ENCODE peak calls at places on chromosomes 6 and 20, in ten cellular contexts. G, H, Q, O, L, J, W, X, I and Z are unnamed samples.

GRCh38 chr6:56343295-56343694 is 95.9 kb upstream of the COL21A1 start:
- DNase-seq in W (no peak), I (peak; percentile 66), O (no peak), H (no peak), L (no peak), X (no peak), Q (no peak), G (no peak), J (no peak), Z (no peak)

GRCh38 chr6:69802995-69803394 is 6.2 kb upstream of the LMBRD1 start:
- DNase-seq in Q (no peak), I (no peak), W (no peak), G (no peak), L (no peak), O (no peak), X (no peak), H (no peak), J (no peak), Z (no peak)

GRCh38 chr20:49207071-49207470 is 12.1 kb upstream of the DDX27 start:
- DNase-seq in X (no peak), H (no peak), O (no peak), J (peak; percentile 32), W (no peak), I (no peak), G (no peak), L (no peak), Q (no peak), Z (no peak)

GRCh38 chr6:152863618-152864326 is 113.2 kb downstream of the VIP start:
- DNase-seq in J (peak; percentile 77), G (peak; percentile 43), O (peak; percentile 56), L (peak; percentile 91), W (peak; percentile 69), Q (peak; percentile 43), X (peak; percentile 22), H (peak; percentile 74), I (peak; percentile 84), Z (peak; percentile 65)

GRCh38 chr6:31765910-31766794 is 3.7 kb downstream of the SAPCD1 start:
- DNase-seq in O (no peak), H (no peak), G (no peak), I (peak; percentile 45), Q (no peak), W (no peak), L (no peak), J (no peak), X (no peak), Z (no peak)

GRCh38 chr6:30112402-30113376 is at the start of gene TRIM31:
- DNase-seq in X (no peak), J (peak; percentile 73), I (no peak), O (no peak), H (no peak), Q (no peak), G (no peak), W (no peak), L (no peak), Z (no peak)

GRCh38 chr6:139611327-139611958 is 237.0 kb upstream of the CITED2 start:
- DNase-seq in H (no peak), W (no peak), O (no peak), Q (no peak), X (no peak), G (no peak), L (no peak), I (no peak), J (no peak), Z (no peak)

GRCh38 chr6:144248470-144249301 is 36.4 kb upstream of the UTRN start:
- DNase-seq in H (peak; percentile 78), O (no peak), I (peak; percentile 75), J (peak; percentile 37), G (no peak), W (no peak), X (no peak), Q (no peak), L (no peak), Z (no peak)

GRCh38 chr6:2245103-2245953 is at the start of gene GMDS:
- DNase-seq in X (peak; percentile 89), O (peak; percentile 78), L (peak; percentile 85), H (peak; percentile 87), J (peak; percentile 93), I (peak; percentile 97), W (peak; percentile 86), G (no peak), Q (peak; percentile 88), Z (peak; percentile 70)

GRCh38 chr6:51678274-51678673 is 409.1 kb downstream of the PKHD1 start:
- DNase-seq in H (no peak), O (no peak), J (no peak), X (no peak), I (no peak), Q (no peak), G (no peak), L (no peak), W (no peak), Z (no peak)

GRCh38 chr6:51684603-51685002 is 402.8 kb downstream of the PKHD1 start:
- DNase-seq in X (no peak), O (no peak), J (no peak), Q (no peak), W (no peak), I (no peak), H (no peak), L (no peak), G (no peak), Z (no peak)

GRCh38 chr6:51678905-51679620 is 408.4 kb downstream of the PKHD1 start:
- DNase-seq in H (no peak), J (peak; percentile 66), G (no peak), Q (no peak), L (peak; percentile 72), I (no peak), W (no peak), X (peak; percentile 7), O (no peak), Z (no peak)

DNA sequence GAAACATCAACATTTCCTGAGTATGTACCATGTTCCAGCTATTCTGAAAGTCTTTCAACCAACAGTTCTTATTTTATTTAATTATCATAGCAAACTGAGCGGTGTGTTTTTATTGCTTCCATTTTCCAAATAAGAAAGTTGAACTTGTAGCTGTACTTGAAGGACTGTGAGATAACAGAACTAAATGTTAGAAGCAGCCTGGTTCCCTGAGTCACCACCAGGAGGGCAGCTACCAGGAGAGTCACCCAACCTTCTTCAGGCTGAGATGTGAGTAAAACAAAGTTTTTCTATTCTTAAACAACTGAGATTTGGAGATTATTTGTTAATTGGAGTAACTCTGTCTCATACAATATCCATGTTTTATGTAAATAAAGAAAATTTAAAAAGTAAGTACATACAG is 403.4 kb downstream of the PKHD1 start:
- DNase-seq in L (no peak), X (no peak), I (no peak), H (no peak), Q (no peak), G (no peak), W (no peak), J (no peak), O (no peak), Z (no peak)
- TF ChIP-seq CTCF in L (no peak), X (no peak), I (no peak), H (no peak), Q (no peak), G (no peak), W (no peak), J (peak; percentile 5), O (no peak), Z (no peak)

GRCh38 chr20:8082025-8082424 is 50.0 kb upstream of the PLCB1 start:
- DNase-seq in W (no peak), J (no peak), O (no peak), I (peak; percentile 58), G (no peak), X (peak; percentile 21), Q (no peak), H (no peak), L (peak; percentile 28), Z (no peak)
- TF ChIP-seq CTCF in W (no peak), J (peak; percentile 21), O (no peak), I (peak; percentile 37), G (peak; percentile 15), X (peak; percentile 43), Q (no peak), H (peak; percentile 53), L (peak; percentile 19), Z (peak; percentile 55)

DNA sequence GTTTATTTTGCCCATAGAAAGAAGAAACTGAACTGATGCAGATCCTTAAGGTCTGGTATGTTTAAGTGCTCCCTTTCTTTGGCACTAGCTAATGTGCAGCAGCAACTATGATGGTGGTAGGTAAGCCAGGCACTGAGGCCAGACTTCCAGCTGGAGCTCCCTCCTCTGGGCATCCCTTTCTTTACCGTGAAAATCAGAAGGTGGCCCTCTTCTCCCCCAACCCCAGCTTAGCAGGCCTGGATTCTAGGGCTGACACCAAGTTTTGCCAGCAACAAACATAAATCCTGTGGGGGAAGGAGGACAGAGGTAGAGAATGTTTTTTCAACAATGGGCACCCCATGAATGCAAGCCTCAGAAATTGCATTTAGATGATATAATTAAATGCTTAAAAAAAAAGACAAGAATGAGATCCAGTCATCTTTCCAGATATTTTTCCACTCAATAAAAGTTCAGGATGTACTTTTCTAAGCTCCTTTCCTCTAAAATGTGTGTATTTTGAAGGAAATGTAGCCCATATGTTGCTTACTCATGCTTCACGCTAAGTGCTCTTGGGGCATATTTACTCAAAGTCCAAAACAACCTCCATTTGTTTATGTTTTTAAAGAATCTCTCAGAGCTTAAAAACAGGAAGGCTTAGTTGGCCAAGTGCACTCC is 123.9 kb upstream of the NXT1 start:
- DNase-seq in I (peak; percentile 60), W (no peak), J (no peak), X (no peak), O (no peak), G (no peak), Q (no peak), H (no peak), L (peak; percentile 32), Z (no peak)
- TF ChIP-seq CTCF in I (no peak), W (no peak), J (no peak), X (no peak), O (no peak), G (no peak), Q (no peak), H (no peak), L (no peak), Z (no peak)

DNA sequence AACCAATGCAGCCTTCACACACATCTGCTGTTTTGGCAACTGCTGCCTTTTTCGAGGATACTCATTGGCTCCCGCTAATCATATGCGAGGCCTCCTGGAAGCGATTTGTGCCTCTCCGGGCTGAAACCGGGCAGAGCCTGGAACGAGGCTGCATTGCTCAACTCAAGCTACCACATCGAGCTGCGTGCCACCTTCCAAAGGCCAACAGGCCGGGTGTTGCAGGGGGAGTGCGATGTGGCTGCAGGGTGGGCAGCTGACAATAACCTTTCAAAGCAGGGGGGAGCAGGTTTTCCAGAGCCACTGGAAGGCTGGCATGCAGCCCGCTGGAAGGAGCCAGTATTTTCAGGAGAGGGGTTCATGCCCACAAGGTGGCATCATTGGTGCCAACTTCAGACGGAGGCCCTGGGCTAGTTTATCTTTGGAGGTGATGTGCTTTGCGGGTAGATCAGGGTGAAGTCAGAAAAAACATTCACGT is 122.6 kb upstream of the IFNGR1 start:
- DNase-seq in O (peak; percentile 51), W (no peak), X (peak; percentile 26), G (no peak), Q (peak; percentile 83), L (peak; percentile 53), H (no peak), J (peak; percentile 37), I (peak; percentile 84), Z (no peak)
- TF ChIP-seq CTCF in O (peak; percentile 44), W (peak; percentile 25), X (no peak), G (peak; percentile 49), Q (peak; percentile 56), L (no peak), H (peak; percentile 15), J (peak; percentile 33), I (no peak), Z (no peak)